ENCODE peak calls at places on chromosomes 11 and 22, in eight cellular contexts. C, O, X, D, J, S, T and F are unnamed samples.

GRCh38 chr11:134488913-134489312 is 76.9 kb upstream of the B3GAT1 start:
- DNase-seq in S (no peak), T (no peak), X (no peak), D (no peak), J (no peak), C (no peak), O (no peak), F (no peak)

GRCh38 chr22:41762980-41763779 is 37.3 kb upstream of the CCDC134 start:
- DNase-seq in C (no peak), S (peak; percentile 15), X (no peak), O (peak; percentile 54), T (peak; percentile 27), J (no peak), D (no peak), F (peak; percentile 98)

GRCh38 chr11:64123102-64123434 is 42.8 kb downstream of the MACROD1 start:
- DNase-seq in D (no peak), T (no peak), X (peak; percentile 83), C (no peak), S (peak; percentile 70), J (no peak), O (no peak), F (no peak)

GRCh38 chr11:94007426-94007825 is 13.7 kb upstream of the HEPHL1 start:
- DNase-seq in T (no peak), D (no peak), S (no peak), X (no peak), C (no peak), O (no peak), J (no peak), F (no peak)

GRCh38 chr22:29541845-29542244 is 11.7 kb downstream of the THOC5 start:
- DNase-seq in J (no peak), S (no peak), D (no peak), X (no peak), T (no peak), C (no peak), O (no peak), F (no peak)

GRCh38 chr11:17221968-17222367 is 14.2 kb upstream of the PIK3C2A start:
- DNase-seq in X (no peak), D (no peak), S (peak; percentile 76), T (no peak), O (no peak), J (no peak), C (no peak), F (no peak)

GRCh38 chr11:114257621-114258558 is 38.3 kb upstream of the NNMT start:
- DNase-seq in T (no peak), X (peak; percentile 68), D (no peak), C (no peak), J (peak; percentile 65), O (no peak), S (peak; percentile 61), F (peak; percentile 91)

GRCh38 chr11:11845066-11845465 is 3.3 kb downstream of the USP47 start:
- DNase-seq in C (no peak), D (no peak), O (no peak), X (no peak), J (no peak), T (no peak), S (no peak), F (no peak)

GRCh38 chr11:91691872-91692271 is 532.7 kb upstream of the FAT3 start:
- DNase-seq in D (no peak), X (no peak), T (no peak), C (no peak), O (no peak), S (no peak), J (no peak), F (no peak)

GRCh38 chr22:49211176-49211575 is 616.5 kb downstream of the BRD1 start:
- DNase-seq in D (no peak), X (peak; percentile 19), S (no peak), T (no peak), J (no peak), C (peak; percentile 23), O (no peak), F (no peak)

GRCh38 chr11:70868341-70868885 is 384.0 kb downstream of the SHANK2 start:
- DNase-seq in C (no peak), S (no peak), J (no peak), O (no peak), D (no peak), T (no peak), X (no peak), F (no peak)